ENCODE peak calls at places on chromosomes 11 and 22, in nine cellular contexts. Y, E, A, N, T, B, C, I and F are unnamed samples.

GRCh38 chr11:12968836-12969235 is 40.3 kb upstream of the RASSF10 start:
- DNase-seq in Y (no peak), E (no peak), A (no peak), N (no peak), T (no peak), B (no peak), C (no peak), I (no peak), F (no peak)

GRCh38 chr22:46823248-46823647 is 60.8 kb downstream of the TBC1D22A start:
- DNase-seq in Y (no peak), E (no peak), A (no peak), N (no peak), T (no peak), B (no peak), C (no peak), I (no peak), F (no peak)

GRCh38 chr11:69001301-69002081 is 11.6 kb downstream of the MRGPRF start:
- DNase-seq in Y (no peak), E (peak), A (no peak), N (no peak), T (no peak), B (no peak), C (no peak), I (no peak), F (no peak)

GRCh38 chr11:93501856-93502255 is 41.3 kb downstream of the SMCO4 start:
- DNase-seq in Y (no peak), E (no peak), A (no peak), N (no peak), T (no peak), B (no peak), C (no peak), I (no peak), F (no peak)

GRCh38 chr11:132177106-132177505 is 806.7 kb downstream of the NTM start:
- DNase-seq in Y (no peak), E (no peak), A (no peak), N (no peak), T (peak), B (no peak), C (peak), I (no peak), F (no peak)

GRCh38 chr11:128904872-128905344 is 13.8 kb downstream of the KCNJ5 start:
- DNase-seq in Y (no peak), E (peak), A (no peak), N (peak), T (no peak), B (no peak), C (peak), I (no peak), F (no peak)

GRCh38 chr11:2667940-2668339 is 31.9 kb downstream of the KCNQ1OT1 start:
- DNase-seq in Y (no peak), E (no peak), A (no peak), N (no peak), T (no peak), B (no peak), C (no peak), I (no peak), F (no peak)

GRCh38 chr11:130131957-130132850 is 27.4 kb upstream of the ST14 start:
- DNase-seq in Y (no peak), E (peak), A (peak), N (peak), T (peak), B (peak), C (peak), I (no peak), F (no peak)

GRCh38 chr11:103491777-103492176 is 382.6 kb downstream of the DYNC2H1 start:
- DNase-seq in Y (no peak), E (peak), A (no peak), N (no peak), T (no peak), B (no peak), C (no peak), I (no peak), F (no peak)

GRCh38 chr11:61917357-61918109 is at the start of gene RAB3IL1:
- DNase-seq in Y (no peak), E (peak), A (peak), N (no peak), T (peak), B (no peak), C (peak), I (peak), F (no peak)